ENCODE peak calls at places on chromosomes 16 and 17, in four cellular contexts. Y is MCF 10A, N is HCT116, J is RWPE1. M is an unnamed sample.

GRCh38 chr16:12339686-12340085 is 363.2 kb downstream of the SNX29 start:
- DNase-seq in Y (no peak), N (no peak), J (no peak), M (no peak)

GRCh38 chr16:27795992-27796614 is 246.2 kb downstream of the KATNIP start:
- DNase-seq in Y (peak), N (peak), J (peak), M (no peak)

GRCh38 chr17:65027305-65027704 is 29.2 kb downstream of the GNA13 start:
- DNase-seq in Y (peak), N (peak), J (peak), M (peak)

GRCh38 chr16:405548-406506 is 4.1 kb downstream of the DECR2 start:
- DNase-seq in Y (no peak), N (no peak), J (no peak), M (no peak)

GRCh38 chr17:37502009-37502936 is 12.6 kb downstream of the DUSP14 start:
- DNase-seq in Y (no peak), N (no peak), J (no peak), M (no peak)

GRCh38 chr17:20852541-20853370 is 190.1 kb downstream of the USP22 start:
- DNase-seq in Y (peak), N (no peak), J (no peak), M (no peak)

GRCh38 chr17:58189436-58190146 is 2.9 kb upstream of the EPX start:
- DNase-seq in Y (peak), N (peak), J (peak), M (peak)

GRCh38 chr17:75695830-75696271 is 25.4 kb upstream of the ITGB4 start:
- DNase-seq in Y (no peak), N (no peak), J (no peak), M (no peak)

GRCh38 chr17:33986088-33986487 is 269.0 kb upstream of the CCL2 start:
- DNase-seq in Y (no peak), N (no peak), J (no peak), M (no peak)

GRCh38 chr17:47895856-47896671 is at the start of gene SP2:
- DNase-seq in Y (peak), N (peak), J (peak), M (peak)

GRCh38 chr16:74577882-74578366 is 29.0 kb downstream of the GLG1 start:
- DNase-seq in Y (peak), N (peak), J (peak), M (peak)

GRCh38 chr17:31533546-31534155 is 142.2 kb downstream of the RAB11FIP4 start:
- DNase-seq in Y (peak), N (peak), J (peak), M (peak)

GRCh38 chr17:28853295-28853694 is 1.5 kb upstream of the ERAL1 start:
- DNase-seq in Y (no peak), N (no peak), J (no peak), M (no peak)

GRCh38 chr17:28849281-28849680 is 5.5 kb upstream of the ERAL1 start:
- DNase-seq in Y (peak), N (no peak), J (no peak), M (no peak)

GRCh38 chr17:28857848-28858360 is 3.1 kb downstream of the ERAL1 start:
- DNase-seq in Y (no peak), N (no peak), J (no peak), M (no peak)

GRCh38 chr17:28860363-28860808 is 5.6 kb downstream of the ERAL1 start:
- DNase-seq in Y (no peak), N (no peak), J (no peak), M (no peak)

GRCh38 chr17:28854457-28855382 is at the start of gene ERAL1:
- DNase-seq in Y (peak), N (peak), J (peak), M (peak)
- TF ChIP-seq CTCF in Y (no peak), N (no peak), J (no peak), M (peak)

GRCh38 chr17:14298221-14298994 is 2.5 kb upstream of the HS3ST3B1 start:
- DNase-seq in Y (no peak), N (no peak), J (no peak), M (no peak)

GRCh38 chr17:14299261-14300093 is 1.4 kb upstream of the HS3ST3B1 start:
- DNase-seq in Y (no peak), N (no peak), J (no peak), M (no peak)

GRCh38 chr17:14295676-14296075 is 5.2 kb upstream of the HS3ST3B1 start:
- DNase-seq in Y (no peak), N (no peak), J (no peak), M (no peak)

GRCh38 chr17:14296511-14296910 is 4.4 kb upstream of the HS3ST3B1 start:
- DNase-seq in Y (no peak), N (no peak), J (no peak), M (no peak)

GRCh38 chr17:14297161-14297851 is 3.6 kb upstream of the HS3ST3B1 start:
- DNase-seq in Y (no peak), N (no peak), J (no peak), M (no peak)
- TF ChIP-seq CTCF in Y (peak), N (no peak), J (peak), M (peak)

DNA sequence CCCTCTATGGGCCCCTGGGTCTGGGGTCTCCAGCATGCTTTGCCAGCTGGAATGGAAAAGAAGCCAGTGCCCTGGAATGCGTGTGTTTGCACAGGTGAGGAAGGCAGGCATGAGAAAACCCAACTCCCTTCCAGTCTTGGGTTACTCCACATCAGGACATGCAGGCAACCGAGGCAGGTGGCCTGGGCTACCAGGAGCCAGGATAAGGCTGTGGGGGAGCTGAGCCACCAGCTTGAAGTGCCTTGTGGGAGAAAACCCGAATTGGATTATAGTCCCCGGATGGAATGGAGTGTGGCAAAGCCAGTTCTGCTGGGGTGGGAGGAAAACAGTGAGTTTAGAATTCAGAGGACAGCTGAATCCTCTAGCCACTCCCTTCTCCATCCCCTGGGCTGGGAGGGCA is 7.2 kb downstream of the SRCIN1 start:
- DNase-seq in Y (peak), N (peak), J (peak), M (peak)
- TF ChIP-seq CTCF in Y (no peak), N (no peak), J (no peak), M (no peak)

DNA sequence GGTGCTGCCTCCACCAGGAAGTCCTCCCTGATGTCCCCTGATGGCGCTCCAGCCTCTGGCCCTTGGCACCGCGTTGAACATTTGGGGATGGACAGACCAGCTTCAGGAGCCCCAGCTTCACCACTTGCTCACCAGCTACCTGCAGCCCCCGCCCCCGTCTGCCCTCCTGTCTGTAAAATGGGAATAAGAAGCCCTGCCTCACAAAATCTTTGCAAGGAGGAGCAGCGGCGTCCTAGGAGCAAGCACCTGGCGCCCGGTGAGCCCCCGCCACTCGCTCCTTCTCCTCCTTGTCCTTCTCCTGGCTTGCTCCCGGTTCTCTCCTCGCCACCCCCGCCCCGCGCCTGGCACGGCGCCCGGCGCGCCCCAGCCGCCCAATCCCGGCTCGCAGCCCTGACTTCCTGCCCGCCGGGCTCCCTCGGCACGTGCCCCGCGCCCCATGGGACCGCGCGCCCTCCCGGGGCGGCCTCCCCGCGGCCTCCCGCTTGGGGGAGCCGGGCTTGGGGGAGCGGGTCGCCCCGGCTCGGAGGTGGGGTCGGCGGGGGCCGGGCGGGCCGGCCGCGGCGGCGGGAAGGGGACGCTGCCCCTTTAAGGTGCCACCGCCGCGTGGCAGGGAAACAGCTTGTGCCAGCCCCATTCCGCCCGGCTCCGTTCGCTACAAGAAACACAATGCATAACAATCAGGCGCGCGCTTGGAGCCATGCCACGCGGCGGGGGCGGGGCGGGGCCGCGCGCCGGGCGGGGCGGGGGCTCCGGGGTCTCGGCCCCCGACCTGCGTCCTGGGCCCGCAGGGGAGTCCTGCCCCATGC is 9.1 kb upstream of the PPP1R1B start:
- DNase-seq in Y (peak), N (no peak), J (peak), M (no peak)
- TF ChIP-seq CTCF in Y (no peak), N (no peak), J (no peak), M (no peak)

GRCh38 chr16:57204675-57205074 is 18.5 kb downstream of the RSPRY1 start:
- DNase-seq in Y (no peak), N (no peak), J (no peak), M (no peak)
- TF ChIP-seq CTCF in Y (no peak), N (peak), J (no peak), M (no peak)

DNA sequence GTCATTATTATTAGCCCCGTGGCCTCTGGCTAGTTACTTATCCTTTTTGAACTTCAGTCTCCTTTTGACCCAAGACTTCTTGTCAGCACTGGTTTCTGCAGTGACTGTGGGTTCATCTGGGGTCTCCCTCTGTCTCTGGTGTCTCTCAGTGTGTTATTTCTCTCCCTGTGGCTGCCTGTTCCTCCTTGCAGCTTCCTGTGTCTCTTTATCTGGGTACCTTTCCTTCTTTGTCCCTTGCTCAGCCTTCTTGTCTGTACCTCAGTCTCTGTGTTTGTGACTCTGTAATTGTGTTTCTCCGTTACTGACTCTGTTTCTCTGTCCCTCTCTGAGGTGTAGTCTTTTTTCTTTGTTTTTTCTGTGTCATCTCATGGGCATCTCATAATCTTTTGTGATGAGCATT is 102.6 kb upstream of the CDH11 start:
- DNase-seq in Y (no peak), N (no peak), J (no peak), M (no peak)
- TF ChIP-seq CTCF in Y (no peak), N (no peak), J (no peak), M (no peak)

GRCh38 chr17:301681-302299 is 50.8 kb downstream of the RPH3AL start:
- DNase-seq in Y (no peak), N (no peak), J (peak), M (no peak)

GRCh38 chr17:300881-301280 is 51.7 kb downstream of the RPH3AL start:
- DNase-seq in Y (no peak), N (no peak), J (no peak), M (no peak)

GRCh38 chr17:304461-304860 is 48.1 kb downstream of the RPH3AL start:
- DNase-seq in Y (no peak), N (no peak), J (no peak), M (no peak)

GRCh38 chr17:303161-303560 is 49.4 kb downstream of the RPH3AL start:
- DNase-seq in Y (no peak), N (no peak), J (no peak), M (no peak)

GRCh38 chr17:302300-302698 is 50.3 kb downstream of the RPH3AL start:
- DNase-seq in Y (no peak), N (no peak), J (no peak), M (no peak)
- TF ChIP-seq CTCF in Y (no peak), N (no peak), J (no peak), M (no peak)

GRCh38 chr17:42743595-42744282 is 1.1 kb downstream of the EZH1 start:
- DNase-seq in Y (no peak), N (no peak), J (peak), M (peak)
- TF ChIP-seq CTCF in Y (no peak), N (peak), J (no peak), M (no peak)

GRCh38 chr16:66254751-66255150 is 111.7 kb upstream of the CDH5 start:
- DNase-seq in Y (no peak), N (no peak), J (no peak), M (no peak)
- TF ChIP-seq CTCF in Y (no peak), N (no peak), J (no peak), M (no peak)

GRCh38 chr17:38970128-38970527 is 2.9 kb upstream of the FBXO47 start:
- DNase-seq in Y (peak), N (no peak), J (no peak), M (no peak)
- TF ChIP-seq CTCF in Y (peak), N (peak), J (no peak), M (no peak)